ENCODE peak calls at places on chromosomes 5 and 9, in four cellular contexts. L is aorta, R is naive B cell, W is upper lobe of right lung. V is an unnamed sample.

GRCh38 chr5:103617913-103618312 is 55.3 kb upstream of the NUDT12 start:
- ATAC-seq in R (no peak), L (no peak), W (no peak), V (no peak)

GRCh38 chr5:33921005-33921404 is 15.2 kb upstream of the RXFP3 start:
- ATAC-seq in L (no peak), W (no peak), R (no peak), V (no peak)

GRCh38 chr9:90025816-90026215 is 421.0 kb downstream of the GADD45G start:
- ATAC-seq in R (no peak), L (no peak), W (peak), V (no peak)

GRCh38 chr5:1252681-1253080 is 27.5 kb downstream of the SLC6A18 start:
- ATAC-seq in R (no peak), W (no peak), L (no peak), V (no peak)

GRCh38 chr9:80049096-80049495 is 477.3 kb downstream of the TLE4 start:
- ATAC-seq in W (no peak), R (no peak), L (no peak), V (no peak)

GRCh38 chr9:15211994-15212501 is 95.0 kb downstream of the TTC39B start:
- ATAC-seq in R (no peak), L (peak), W (no peak), V (no peak)

GRCh38 chr5:72749362-72749997 is 67.0 kb upstream of the TNPO1 start:
- ATAC-seq in R (no peak), L (no peak), W (no peak), V (no peak)

GRCh38 chr9:15250013-15250412 is 57.0 kb downstream of the TTC39B start:
- ATAC-seq in R (no peak), W (no peak), L (peak), V (no peak)

GRCh38 chr9:101325053-101325452 is 59.8 kb downstream of the BAAT start:
- ATAC-seq in W (peak), R (no peak), L (no peak), V (no peak)

GRCh38 chr5:180050106-180050929 is 21.2 kb downstream of the RNF130 start:
- ATAC-seq in L (no peak), W (no peak), R (no peak), V (no peak)

GRCh38 chr9:27192291-27192960 is 83.4 kb downstream of the TEK start:
- ATAC-seq in W (peak), L (peak), R (no peak), V (no peak)

GRCh38 chr9:131406567-131407436 is 12.9 kb downstream of the PRRC2B start:
- ATAC-seq in R (peak), W (peak), L (no peak), V (peak)

GRCh38 chr5:128736567-128736966 is 198.5 kb upstream of the FBN2 start:
- ATAC-seq in L (peak), W (no peak), R (no peak), V (no peak)

GRCh38 chr9:112712678-112713077 is 5.2 kb downstream of the INIP start:
- ATAC-seq in W (no peak), R (no peak), L (no peak), V (no peak)

GRCh38 chr9:2502760-2503159 is 118.8 kb upstream of the VLDLR start:
- ATAC-seq in L (no peak), W (no peak), R (no peak), V (no peak)

GRCh38 chr5:142324377-142324870 is 397 bp downstream of the SPRY4 start:
- ATAC-seq in L (peak), W (peak), R (peak), V (peak)

GRCh38 chr5:65103674-65104035 is 334.9 kb downstream of the CWC27 start:
- ATAC-seq in R (no peak), W (no peak), L (no peak), V (no peak)

GRCh38 chr9:121637441-121638222 is 13.8 kb upstream of the DAB2IP start:
- ATAC-seq in R (no peak), L (no peak), W (no peak), V (no peak)

GRCh38 chr5:32225445-32225844 is 51.3 kb upstream of the GOLPH3 start:
- ATAC-seq in R (no peak), W (peak), L (no peak), V (no peak)

GRCh38 chr9:19682416-19682815 is 106.4 kb downstream of the SLC24A2 start:
- ATAC-seq in W (no peak), L (no peak), R (no peak), V (no peak)

GRCh38 chr5:139272471-139273321 is 20.8 kb upstream of the MATR3 start:
- ATAC-seq in L (no peak), R (no peak), W (no peak), V (no peak)

GRCh38 chr5:78644741-78645300 is 3.8 kb downstream of the LHFPL2 start:
- ATAC-seq in R (no peak), L (no peak), W (no peak), V (no peak)

GRCh38 chr9:19294219-19294618 is 63.7 kb downstream of the DENND4C start:
- ATAC-seq in L (no peak), R (no peak), W (no peak), V (no peak)

V was measured in activated T-helper 17 cell treated with anti-CD3 and anti-CD28 coated beads, Interleukin-2, amount 50 U/mL, for 72 hours.